ENCODE peak calls at places on chromosomes 6 and 20, in nine cellular contexts. J is RWPE1, P is tibial artery, Z is HL-60, F is bronchial epithelial cell, O is neural crest cell, A is Caco-2, R is HCT116, X is osteocyte. B is an unnamed sample.

GRCh38 chr6:35258858-35259193 is 709 bp upstream of the ZNF76 start:
- DNase-seq in P (peak), F (peak), Z (no peak), X (no peak), A (no peak), R (peak), J (peak), O (peak), B (no peak)

GRCh38 chr6:100194535-100194934 is 200.5 kb upstream of the MCHR2 start:
- DNase-seq in F (no peak), A (no peak), J (no peak), X (no peak), Z (no peak), O (no peak), R (no peak), P (no peak), B (no peak)

GRCh38 chr6:66578362-66578761 is 871.3 kb upstream of the EYS start:
- DNase-seq in Z (no peak), P (no peak), A (no peak), R (no peak), J (no peak), X (no peak), O (no peak), F (no peak), B (no peak)

GRCh38 chr20:49267327-49267726 is 10.5 kb downstream of the ZNFX1 start:
- DNase-seq in Z (no peak), A (peak), X (no peak), R (no peak), P (no peak), O (no peak), J (no peak), F (no peak), B (no peak)

GRCh38 chr6:37705239-37706051 is 7.8 kb upstream of the MDGA1 start:
- DNase-seq in F (peak), J (no peak), Z (no peak), X (peak), O (peak), R (no peak), P (peak), A (no peak), B (no peak)

GRCh38 chr20:24488064-24488799 is 18.8 kb downstream of the SYNDIG1 start:
- DNase-seq in A (no peak), X (no peak), J (no peak), Z (no peak), F (peak), O (no peak), R (no peak), P (no peak), B (no peak)

GRCh38 chr20:21396045-21396893 is 1.1 kb downstream of the NKX2-4 start:
- DNase-seq in A (no peak), F (no peak), J (no peak), O (no peak), P (no peak), R (no peak), Z (no peak), X (no peak), B (no peak)

GRCh38 chr6:153150400-153150766 is 19.3 kb upstream of the RGS17 start:
- DNase-seq in P (no peak), A (no peak), J (no peak), Z (no peak), R (no peak), X (no peak), F (no peak), O (no peak), B (no peak)

GRCh38 chr6:169288591-169288990 is 34.9 kb upstream of the THBS2 start:
- DNase-seq in O (no peak), R (no peak), F (peak), Z (no peak), A (no peak), J (no peak), X (no peak), P (peak), B (peak)

GRCh38 chr20:44736170-44737021 is 9.3 kb upstream of the KCNK15 start:
- DNase-seq in F (peak), Z (peak), O (peak), R (peak), P (no peak), J (peak), X (no peak), A (peak), B (peak)

GRCh38 chr20:61573415-61574305 is 321.6 kb downstream of the CDH4 start:
- DNase-seq in F (no peak), O (no peak), Z (no peak), X (no peak), R (no peak), A (no peak), P (no peak), J (no peak), B (no peak)

GRCh38 chr20:20225325-20225724 is 142.6 kb upstream of the INSM1 start:
- DNase-seq in Z (no peak), X (no peak), R (no peak), A (no peak), P (no peak), F (no peak), J (no peak), O (no peak), B (no peak)

GRCh38 chr6:165219629-165220028 is 89.8 kb downstream of the C6orf118 start:
- DNase-seq in R (no peak), A (no peak), F (no peak), Z (no peak), P (no peak), X (no peak), J (no peak), O (no peak), B (no peak)

GRCh38 chr6:55827818-55828522 is 47.4 kb downstream of the BMP5 start:
- DNase-seq in O (no peak), P (no peak), J (no peak), Z (no peak), R (no peak), A (no peak), X (no peak), F (peak), B (no peak)

GRCh38 chr6:12909828-12910227 is 193.3 kb downstream of the PHACTR1 start:
- DNase-seq in A (no peak), P (no peak), O (no peak), J (no peak), X (no peak), R (no peak), F (no peak), Z (no peak), B (no peak)

GRCh38 chr6:122289721-122290501 is 109.5 kb upstream of the HSF2 start:
- DNase-seq in X (no peak), R (peak), Z (no peak), F (peak), A (no peak), J (no peak), O (no peak), P (no peak), B (peak)
- TF ChIP-seq CTCF in X (peak), R (peak), Z (no peak), F (peak), A (no peak), J (no peak), O (peak), P (no peak), B (peak)

DNA sequence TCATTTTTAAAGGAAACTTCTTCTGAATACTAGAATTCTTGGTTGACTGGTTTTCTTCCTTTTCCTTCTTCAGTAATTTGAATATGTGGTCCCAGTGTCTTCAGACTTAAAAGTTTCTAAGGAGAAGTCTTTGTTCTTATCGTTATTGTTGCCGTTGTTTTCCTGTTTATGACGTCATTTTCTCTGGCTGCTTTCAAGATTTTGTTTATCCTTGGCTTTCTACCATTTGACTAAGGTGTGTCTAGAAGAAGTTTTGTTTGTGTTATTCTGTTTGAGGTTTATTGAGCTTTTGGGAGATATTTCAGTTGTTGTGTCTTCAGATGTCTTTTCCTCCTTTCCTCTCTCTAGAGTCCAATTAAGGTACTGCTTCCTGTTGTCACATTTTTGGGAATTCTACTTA is 24.5 kb downstream of the CDYL start:
- DNase-seq in F (no peak), R (no peak), Z (no peak), P (no peak), A (no peak), X (no peak), O (no peak), J (no peak), B (no peak)
- TF ChIP-seq CTCF in F (no peak), R (no peak), Z (no peak), P (no peak), A (no peak), X (no peak), O (no peak), J (no peak), B (no peak)

DNA sequence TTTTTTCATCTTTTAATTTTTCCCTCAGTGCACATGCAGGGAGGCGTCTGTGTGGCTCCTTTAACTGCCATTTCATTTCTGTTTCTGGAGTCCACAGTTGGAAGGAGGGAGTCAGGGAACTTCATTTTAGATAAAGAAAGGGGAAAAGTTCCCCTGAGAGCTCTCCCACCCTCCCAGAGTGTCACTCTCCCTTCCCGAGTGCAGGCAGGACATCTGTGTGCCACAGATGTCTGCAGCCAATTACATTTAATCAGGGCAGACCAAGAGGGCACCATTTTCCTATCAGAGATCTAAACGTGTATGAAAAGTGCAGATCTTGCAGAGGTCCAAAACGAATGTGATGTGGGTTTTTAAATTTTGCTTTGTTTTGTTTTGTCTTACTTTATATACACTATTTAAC is 96.6 kb downstream of the PXDC1 start:
- DNase-seq in R (no peak), X (no peak), Z (no peak), P (no peak), A (no peak), O (no peak), J (no peak), F (no peak), B (no peak)
- TF ChIP-seq CTCF in R (no peak), X (no peak), Z (no peak), P (no peak), A (no peak), O (no peak), J (no peak), F (no peak), B (no peak)

GRCh38 chr20:10475225-10475624 is 40.1 kb downstream of the SLX4IP start:
- DNase-seq in F (no peak), A (no peak), X (no peak), R (no peak), J (no peak), O (no peak), P (no peak), Z (no peak), B (no peak)
- TF ChIP-seq CTCF in F (no peak), A (no peak), X (no peak), R (no peak), J (no peak), O (no peak), P (no peak), Z (no peak), B (no peak)

GRCh38 chr6:88914885-88915598 is 48.4 kb downstream of the RNGTT start:
- DNase-seq in P (no peak), A (no peak), Z (no peak), R (no peak), F (no peak), X (no peak), O (no peak), J (no peak), B (no peak)

GRCh38 chr6:88916615-88917198 is 46.7 kb downstream of the RNGTT start:
- DNase-seq in X (no peak), A (no peak), F (peak), Z (no peak), P (no peak), R (no peak), O (no peak), J (no peak), B (no peak)

GRCh38 chr6:88910922-88911778 is 52.3 kb downstream of the RNGTT start:
- DNase-seq in P (no peak), F (no peak), J (no peak), X (no peak), R (no peak), A (no peak), O (no peak), Z (no peak), B (no peak)

GRCh38 chr6:88914180-88914579 is 49.2 kb downstream of the RNGTT start:
- DNase-seq in F (no peak), O (no peak), A (no peak), P (no peak), Z (no peak), R (no peak), J (no peak), X (no peak), B (no peak)

GRCh38 chr6:88913471-88913870 is 49.9 kb downstream of the RNGTT start:
- DNase-seq in J (no peak), O (no peak), F (no peak), X (no peak), Z (no peak), A (no peak), R (no peak), P (no peak), B (no peak)
- TF ChIP-seq CTCF in J (no peak), O (no peak), F (no peak), X (no peak), Z (no peak), A (no peak), R (no peak), P (no peak), B (no peak)

GRCh38 chr6:148973809-148974208 is 227.0 kb downstream of the UST start:
- DNase-seq in J (no peak), P (no peak), O (no peak), Z (no peak), X (no peak), R (peak), F (peak), A (no peak), B (peak)
- TF ChIP-seq CTCF in J (peak), P (peak), O (peak), Z (no peak), X (peak), R (no peak), F (peak), A (peak), B (peak)

DNA sequence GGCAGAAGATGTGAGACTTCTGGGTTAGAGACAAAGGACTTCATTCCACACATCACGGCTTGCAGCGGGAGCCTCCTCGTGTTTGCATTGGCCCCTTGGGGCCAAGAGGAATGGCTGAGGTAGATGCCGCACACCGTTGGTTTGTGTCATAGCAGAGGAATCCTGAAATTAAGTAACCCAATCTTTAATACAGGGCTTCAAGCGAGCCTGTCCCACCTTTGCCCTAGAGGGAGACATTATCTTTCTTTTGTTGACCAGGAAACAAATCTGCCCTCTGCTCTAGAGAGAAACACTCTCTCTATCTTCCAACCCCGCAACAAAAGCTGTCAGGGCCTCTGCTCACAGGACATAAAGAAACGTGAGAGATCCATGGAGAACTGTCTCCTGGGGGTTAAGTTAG is 277.6 kb upstream of the ZFP64 start:
- DNase-seq in X (no peak), J (no peak), F (peak), R (no peak), O (no peak), A (no peak), P (no peak), Z (no peak), B (no peak)
- TF ChIP-seq CTCF in X (no peak), J (no peak), F (peak), R (no peak), O (no peak), A (no peak), P (no peak), Z (no peak), B (no peak)

DNA sequence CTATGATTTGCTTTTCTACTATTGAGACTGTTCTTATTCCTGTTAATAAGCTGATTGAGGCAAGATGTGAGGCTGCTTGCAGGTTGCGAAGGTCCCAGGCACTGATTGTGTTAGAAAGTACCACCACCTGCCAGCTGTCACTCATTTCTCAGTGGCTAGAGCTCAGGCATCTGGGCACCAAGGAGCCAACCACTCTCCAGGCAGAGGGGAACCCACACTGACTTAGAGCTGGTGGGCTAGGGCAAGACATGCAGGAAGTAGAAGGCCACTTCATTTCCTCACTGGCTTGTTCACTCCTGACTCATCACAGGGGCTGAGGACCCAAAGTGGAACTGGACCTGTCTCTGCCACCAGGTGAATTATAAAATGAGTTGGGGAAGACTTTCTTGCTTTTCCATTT is 7.8 kb upstream of the DLL1 start:
- DNase-seq in A (no peak), P (no peak), F (peak), J (no peak), R (no peak), O (no peak), Z (no peak), X (no peak), B (no peak)
- TF ChIP-seq CTCF in A (no peak), P (no peak), F (no peak), J (no peak), R (no peak), O (no peak), Z (no peak), X (no peak), B (no peak)

GRCh38 chr6:156590482-156590881 is 186.7 kb upstream of the ARID1B start:
- DNase-seq in J (no peak), Z (no peak), P (no peak), R (no peak), O (no peak), A (no peak), F (no peak), X (no peak), B (no peak)
- TF ChIP-seq CTCF in J (no peak), Z (no peak), P (no peak), R (no peak), O (no peak), A (no peak), F (no peak), X (no peak), B (no peak)